ENCODE peak calls at places on chromosomes 2 and 18, in eight cellular contexts. V is CD8-positive, alpha-beta memory T cell; A is T-helper 1 cell; C is activated CD4-positive, CD25-positive, alpha-beta regulatory T cell; O is KBM-7; I is foreskin fibroblast; B is globus pallidus; W is fibroblast of pulmonary artery. D is an unnamed sample.

GRCh38 chr2:232438951-232439757 is 16.8 kb upstream of the ALPI start:
- DNase-seq in V (peak; percentile 21), W (no peak), O (no peak), C (peak; percentile 18), B (no peak), A (no peak), I (peak; percentile 54), D (no peak)

GRCh38 chr2:168176402-168176801 is 71.0 kb downstream of the STK39 start:
- DNase-seq in W (no peak), O (no peak), A (no peak), C (no peak), I (no peak), B (no peak), V (no peak), D (no peak)

GRCh38 chr2:105879798-105880300 is 135.1 kb downstream of the NCK2 start:
- DNase-seq in C (no peak), A (no peak), O (no peak), I (no peak), V (no peak), B (no peak), W (no peak), D (no peak)

GRCh38 chr2:174778479-174778962 is 14.2 kb upstream of the CHRNA1 start:
- DNase-seq in O (peak; percentile 12), V (peak; percentile 95), C (no peak), A (peak; percentile 62), B (no peak), W (peak; percentile 97), I (peak; percentile 99), D (peak; percentile 10)

GRCh38 chr2:27049422-27050280 is 1.8 kb upstream of the AGBL5 start:
- DNase-seq in B (peak; percentile 18), C (no peak), V (peak; percentile 63), A (peak; percentile 58), W (no peak), I (no peak), O (no peak), D (no peak)

GRCh38 chr2:172098287-172098649 is 4.4 kb downstream of the DLX2 start:
- DNase-seq in A (no peak), I (no peak), O (no peak), C (no peak), W (no peak), V (no peak), B (no peak), D (no peak)

GRCh38 chr2:71126957-71127356 is 3.1 kb downstream of the MCEE start:
- DNase-seq in I (no peak), W (no peak), O (no peak), C (no peak), B (no peak), A (no peak), V (no peak), D (no peak)

GRCh38 chr2:43328157-43328556 is 101.8 kb upstream of the ZFP36L2 start:
- DNase-seq in B (no peak), V (no peak), W (no peak), A (no peak), C (no peak), O (no peak), I (no peak), D (peak; percentile 22)

GRCh38 chr2:187826023-187826422 is 271.8 kb upstream of the TFPI start:
- DNase-seq in C (no peak), W (peak; percentile 18), A (no peak), V (no peak), O (no peak), B (no peak), I (peak; percentile 8), D (no peak)

GRCh38 chr2:195319112-195319460 is 337.9 kb upstream of the SLC39A10 start:
- DNase-seq in O (no peak), B (no peak), W (peak; percentile 63), I (peak; percentile 68), A (no peak), C (no peak), V (no peak), D (no peak)

GRCh38 chr2:237128026-237128703 is 42.5 kb downstream of the COPS8 start:
- DNase-seq in B (peak; percentile 5), W (peak; percentile 98), O (no peak), A (no peak), V (no peak), C (no peak), I (peak; percentile 99), D (no peak)

GRCh38 chr2:47077442-47078117 is 77.5 kb downstream of the STPG4 start:
- DNase-seq in W (no peak), O (no peak), V (no peak), C (no peak), A (no peak), B (no peak), I (no peak), D (no peak)

GRCh38 chr2:186459009-186459408 is 27.1 kb upstream of the ZC3H15 start:
- DNase-seq in I (peak; percentile 29), B (no peak), O (no peak), V (no peak), W (peak; percentile 58), C (no peak), A (no peak), D (peak; percentile 10)

GRCh38 chr2:72211359-72211758 is 63.7 kb upstream of the CYP26B1 start:
- DNase-seq in O (no peak), C (no peak), I (no peak), A (no peak), V (no peak), W (no peak), B (no peak), D (no peak)

GRCh38 chr2:241645056-241645914 is 7.8 kb downstream of the ATG4B start:
- DNase-seq in O (no peak), B (no peak), W (no peak), C (no peak), A (no peak), V (no peak), I (no peak), D (no peak)

GRCh38 chr2:61460168-61460567 is 10.7 kb downstream of the USP34 start:
- DNase-seq in B (no peak), O (no peak), A (no peak), V (no peak), W (peak; percentile 88), C (no peak), I (peak; percentile 87), D (no peak)

GRCh38 chr2:222797308-222797707 is 63.5 kb upstream of the ACSL3 start:
- DNase-seq in A (no peak), W (peak; percentile 69), O (peak; percentile 15), C (no peak), B (peak; percentile 42), I (peak; percentile 40), V (no peak), D (no peak)

GRCh38 chr2:232731470-232731869 is 34.3 kb downstream of the GIGYF2 start:
- DNase-seq in B (no peak), A (no peak), O (no peak), I (peak; percentile 29), C (no peak), W (peak; percentile 3), V (no peak), D (no peak)

GRCh38 chr2:157395811-157396210 is 48.1 kb downstream of the CYTIP start:
- DNase-seq in W (no peak), B (no peak), V (no peak), O (no peak), A (no peak), C (no peak), I (no peak), D (no peak)

GRCh38 chr2:162887902-162888301 is 49.3 kb upstream of the KCNH7 start:
- DNase-seq in C (no peak), A (no peak), I (no peak), B (no peak), V (no peak), W (no peak), O (no peak), D (no peak)

GRCh38 chr18:37346048-37346447 is 219.6 kb downstream of the CELF4 start:
- DNase-seq in B (no peak), C (no peak), A (no peak), W (no peak), V (no peak), O (no peak), I (no peak), D (no peak)

GRCh38 chr2:237440819-237441281 is 26.9 kb upstream of the COL6A3 start:
- DNase-seq in V (no peak), C (no peak), W (peak; percentile 49), O (no peak), B (no peak), I (peak; percentile 48), A (no peak), D (no peak)

GRCh38 chr2:130819915-130820861 is 16.5 kb upstream of the ARHGEF4 start:
- DNase-seq in A (no peak), V (no peak), I (no peak), C (no peak), O (no peak), B (peak; percentile 61), W (peak; percentile 49), D (no peak)

GRCh38 chr18:43870626-43871025 is 593.3 kb upstream of the SYT4 start:
- DNase-seq in O (no peak), V (no peak), W (peak; percentile 14), C (no peak), A (no peak), B (no peak), I (no peak), D (no peak)

GRCh38 chr2:34105015-34105767 is 506.1 kb upstream of the FAM98A start:
- DNase-seq in B (no peak), C (no peak), O (no peak), I (peak; percentile 83), A (no peak), W (peak; percentile 80), V (no peak), D (no peak)

GRCh38 chr2:233501198-233502076 is 65.1 kb downstream of the USP40 start:
- DNase-seq in B (peak; percentile 51), I (peak; percentile 51), W (no peak), C (no peak), O (no peak), V (no peak), A (no peak), D (no peak)

GRCh38 chr18:4125939-4126250 is 329.2 kb downstream of the DLGAP1 start:
- DNase-seq in B (no peak), O (no peak), V (no peak), C (no peak), W (no peak), I (no peak), A (no peak), D (no peak)

GRCh38 chr18:58394607-58395425 is 234.1 kb downstream of the ALPK2 start:
- DNase-seq in A (no peak), V (no peak), B (no peak), W (no peak), C (no peak), O (no peak), I (peak; percentile 49), D (no peak)

GRCh38 chr2:33598472-33599174 is 476 bp downstream of the FAM98A start:
- DNase-seq in A (peak; percentile 14), I (peak; percentile 63), B (peak; percentile 48), W (peak; percentile 55), C (peak; percentile 4), V (no peak), O (peak; percentile 45), D (no peak)

GRCh38 chr2:85110991-85111560 is 22.1 kb upstream of the TCF7L1 start:
- DNase-seq in A (no peak), V (no peak), C (no peak), W (no peak), I (no peak), O (no peak), B (no peak), D (no peak)

GRCh38 chr18:22691988-22692710 is 241.0 kb upstream of the RBBP8 start:
- DNase-seq in C (no peak), A (no peak), V (no peak), W (peak; percentile 93), I (peak; percentile 82), O (no peak), B (no peak), D (no peak)

GRCh38 chr2:100998235-100998573 is 3.9 kb upstream of the RPL31 start:
- DNase-seq in A (no peak), V (no peak), B (no peak), C (no peak), I (peak; percentile 63), W (no peak), O (no peak), D (no peak)

GRCh38 chr2:70127920-70128444 is 40.7 kb downstream of the PCBP1 start:
- DNase-seq in O (no peak), V (no peak), W (no peak), A (no peak), B (no peak), I (no peak), C (no peak), D (no peak)

GRCh38 chr2:158921599-158922408 is 46.6 kb upstream of the TANC1 start:
- DNase-seq in V (no peak), B (no peak), I (no peak), C (no peak), W (no peak), A (no peak), O (no peak), D (no peak)

D was measured in DMS153.